ENCODE peak calls at places on chromosomes 16 and 17, in eight cellular contexts. V is KBM-7; Q is stimulated activated CD4-positive, alpha-beta T cell treated with anti-CD3 and anti-CD28 coated beads, Interleukin-1b, Interleukin-23, amount 100 ng/mL, for 1 hour; C is NCI-H1048; I is upper lobe of right lung; W is caudate nucleus; B is CD8-positive, alpha-beta T cell; U is tibial artery. Y is an unnamed sample.

GRCh38 chr17:63247706-63248105 is 198.4 kb downstream of the CYB561 start:
- DNase-seq in V (no peak), Q (no peak), C (no peak), I (no peak), W (no peak), B (no peak), U (no peak), Y (no peak)

GRCh38 chr17:57988301-57989010 is 402 bp upstream of the VEZF1 start:
- DNase-seq in V (peak; percentile 62), Q (no peak), C (no peak), I (peak; percentile 89), W (no peak), B (no peak), U (peak; percentile 82), Y (peak; percentile 71)

GRCh38 chr17:62653831-62654829 is 26.7 kb downstream of the MRC2 start:
- DNase-seq in V (no peak), Q (no peak), C (no peak), I (peak; percentile 77), W (no peak), B (no peak), U (peak; percentile 74), Y (no peak)

GRCh38 chr16:82630688-82631087 is 3.9 kb downstream of the CDH13 start:
- DNase-seq in V (no peak), Q (no peak), C (no peak), I (no peak), W (no peak), B (no peak), U (no peak), Y (no peak)

GRCh38 chr17:50620848-50621247 is 13.8 kb upstream of the ABCC3 start:
- DNase-seq in V (no peak), Q (no peak), C (no peak), I (no peak), W (no peak), B (no peak), U (no peak), Y (no peak)

GRCh38 chr17:59838196-59838911 is 54.4 kb downstream of the TUBD1 start:
- DNase-seq in V (no peak), Q (no peak), C (no peak), I (no peak), W (no peak), B (no peak), U (no peak), Y (peak; percentile 50)

GRCh38 chr17:82350182-82351030 is 8.6 kb upstream of the TEX19 start:
- DNase-seq in V (peak; percentile 81), Q (peak; percentile 23), C (no peak), I (no peak), W (no peak), B (no peak), U (no peak), Y (no peak)

GRCh38 chr17:49717371-49717841 is 9.6 kb upstream of the SLC35B1 start:
- DNase-seq in V (no peak), Q (no peak), C (no peak), I (no peak), W (no peak), B (no peak), U (no peak), Y (no peak)

GRCh38 chr17:70609566-70609965 is 440.2 kb downstream of the KCNJ2 start:
- DNase-seq in V (no peak), Q (no peak), C (no peak), I (no peak), W (peak; percentile 53), B (no peak), U (no peak), Y (no peak)

GRCh38 chr17:67414559-67414958 is 37.5 kb downstream of the PITPNC1 start:
- DNase-seq in V (no peak), Q (no peak), C (no peak), I (no peak), W (no peak), B (no peak), U (no peak), Y (no peak)

GRCh38 chr17:80330276-80330675 is 69.6 kb downstream of the RNF213 start:
- DNase-seq in V (no peak), Q (no peak), C (no peak), I (peak; percentile 48), W (no peak), B (no peak), U (peak; percentile 28), Y (no peak)

GRCh38 chr17:32157225-32157624 is 14.9 kb downstream of the RHOT1 start:
- DNase-seq in V (no peak), Q (no peak), C (no peak), I (no peak), W (no peak), B (no peak), U (no peak), Y (no peak)

GRCh38 chr17:56966277-56966676 is 5.4 kb upstream of the COIL start:
- DNase-seq in V (no peak), Q (no peak), C (no peak), I (no peak), W (no peak), B (no peak), U (no peak), Y (no peak)

GRCh38 chr16:80509872-80510271 is 30.9 kb upstream of the DYNLRB2 start:
- DNase-seq in V (peak; percentile 37), Q (no peak), C (no peak), I (no peak), W (no peak), B (no peak), U (no peak), Y (no peak)

GRCh38 chr16:86396318-86396882 is 113.9 kb upstream of the FOXF1 start:
- DNase-seq in V (no peak), Q (no peak), C (no peak), I (no peak), W (no peak), B (no peak), U (no peak), Y (no peak)

GRCh38 chr16:89323120-89323960 is 105.8 kb downstream of the ZNF778 start:
- DNase-seq in V (no peak), Q (no peak), C (no peak), I (no peak), W (no peak), B (no peak), U (no peak), Y (no peak)

GRCh38 chr17:19248923-19249574 is 11.9 kb downstream of the EPN2 start:
- DNase-seq in V (no peak), Q (no peak), C (no peak), I (peak; percentile 67), W (no peak), B (no peak), U (peak; percentile 86), Y (no peak)

GRCh38 chr17:31251618-31252328 is 45.3 kb downstream of the OMG start:
- DNase-seq in V (no peak), Q (no peak), C (no peak), I (no peak), W (no peak), B (no peak), U (no peak), Y (no peak)

GRCh38 chr17:30858556-30859250 is 26.9 kb downstream of the ATAD5 start:
- DNase-seq in V (no peak), Q (no peak), C (no peak), I (peak; percentile 8), W (no peak), B (no peak), U (no peak), Y (no peak)

GRCh38 chr17:76688165-76688622 is 22.6 kb downstream of the MXRA7 start:
- DNase-seq in V (no peak), Q (no peak), C (no peak), I (no peak), W (no peak), B (no peak), U (no peak), Y (no peak)

GRCh38 chr17:72931163-72931562 is 161.3 kb downstream of the SLC39A11 start:
- DNase-seq in V (no peak), Q (no peak), C (no peak), I (no peak), W (no peak), B (no peak), U (no peak), Y (no peak)

GRCh38 chr17:18129041-18129502 is 20.5 kb downstream of the MYO15A start:
- DNase-seq in V (no peak), Q (no peak), C (no peak), I (peak; percentile 76), W (no peak), B (no peak), U (no peak), Y (no peak)

GRCh38 chr17:18993876-18994275 is 10.7 kb downstream of the FAM83G start:
- DNase-seq in V (no peak), Q (no peak), C (no peak), I (no peak), W (no peak), B (no peak), U (no peak), Y (no peak)

GRCh38 chr16:1913327-1914083 is 4.7 kb downstream of the HS3ST6 start:
- DNase-seq in V (no peak), Q (no peak), C (no peak), I (peak; percentile 75), W (no peak), B (no peak), U (no peak), Y (no peak)

GRCh38 chr16:86243123-86243473 is 267.2 kb upstream of the FOXF1 start:
- DNase-seq in V (no peak), Q (no peak), C (no peak), I (no peak), W (no peak), B (no peak), U (no peak), Y (no peak)

GRCh38 chr16:35391328-35391727 is 1931.9 kb downstream of the TP53TG3F start:
- DNase-seq in V (peak; percentile 40), Q (no peak), C (no peak), I (no peak), W (no peak), B (no peak), U (no peak), Y (no peak)

GRCh38 chr16:89598199-89598598 is 15.2 kb upstream of the DPEP1 start:
- DNase-seq in V (peak; percentile 31), Q (no peak), C (no peak), I (no peak), W (no peak), B (no peak), U (no peak), Y (no peak)

GRCh38 chr16:86465434-86465833 is 44.9 kb upstream of the FOXF1 start:
- DNase-seq in V (no peak), Q (no peak), C (no peak), I (no peak), W (no peak), B (no peak), U (no peak), Y (no peak)

GRCh38 chr17:17855976-17856375 is 19.2 kb upstream of the SREBF1 start:
- DNase-seq in V (no peak), Q (no peak), C (no peak), I (no peak), W (no peak), B (no peak), U (peak; percentile 92), Y (no peak)

GRCh38 chr17:66760324-66760723 is 74.6 kb upstream of the CACNG5 start:
- DNase-seq in V (no peak), Q (no peak), C (no peak), I (no peak), W (no peak), B (no peak), U (no peak), Y (no peak)

GRCh38 chr17:60311936-60312335 is 80.0 kb downstream of the USP32 start:
- DNase-seq in V (no peak), Q (no peak), C (no peak), I (no peak), W (no peak), B (no peak), U (no peak), Y (no peak)

GRCh38 chr16:2487903-2488531 is 13.1 kb downstream of the TBC1D24 start:
- DNase-seq in V (peak; percentile 77), Q (no peak), C (no peak), I (no peak), W (no peak), B (no peak), U (no peak), Y (no peak)

GRCh38 chr16:12228607-12229499 is 252.3 kb downstream of the SNX29 start:
- DNase-seq in V (peak; percentile 40), Q (no peak), C (no peak), I (no peak), W (no peak), B (no peak), U (no peak), Y (no peak)

GRCh38 chr17:5555254-5555653 is 29.1 kb downstream of the NLRP1 start:
- DNase-seq in V (no peak), Q (no peak), C (no peak), I (no peak), W (no peak), B (no peak), U (no peak), Y (no peak)

Y was measured in central memory CD4-positive, alpha-beta T cell.